ENCODE peak calls at places on chromosomes 13 and 19, in eight cellular contexts. Y is fibroblast of lung, H is H9, R is HCT116, I is upper lobe of right lung, Q is K562, K is uterus, B is aorta. T is an unnamed sample. For H3K9me3 and H3K4me1, the result is how much of the 10 kb centered on the place peaks cover.

GRCh38 chr13:87280139-87280538 is 391.0 kb upstream of the SLITRK5 start:
- DNase-seq in Y (peak), H (no peak), I (no peak), R (no peak), B (no peak), Q (no peak), K (no peak), T (no peak)

GRCh38 chr19:40444181-40445005 is at the start of gene SERTAD3:
- DNase-seq in B (peak), H (peak), K (peak), I (peak), Q (peak), Y (peak), R (peak), T (peak)

GRCh38 chr19:49938662-49939061 is 9.4 kb upstream of the NUP62 start:
- DNase-seq in K (no peak), Y (no peak), I (no peak), H (no peak), R (no peak), B (peak), Q (no peak), T (no peak)

GRCh38 chr13:106449096-106449495 is 86.4 kb downstream of the EFNB2 start:
- DNase-seq in Y (no peak), I (no peak), Q (no peak), H (no peak), K (no peak), R (no peak), B (no peak), T (no peak)

GRCh38 chr13:35830850-35831450 is 300.2 kb downstream of the DCLK1 start:
- DNase-seq in R (no peak), B (no peak), H (no peak), Y (no peak), Q (no peak), I (no peak), K (no peak), T (no peak)

GRCh38 chr13:33116321-33117010 is 100.2 kb downstream of the KL start:
- DNase-seq in B (no peak), K (no peak), H (no peak), R (no peak), Q (no peak), I (no peak), Y (no peak), T (no peak)

GRCh38 chr13:92175330-92175729 is 776.9 kb downstream of the GPC5 start:
- DNase-seq in Q (no peak), B (no peak), R (no peak), K (no peak), H (peak), Y (peak), I (no peak), T (peak)

GRCh38 chr13:99360696-99361095 is 53.5 kb upstream of the GPR183 start:
- DNase-seq in B (no peak), H (no peak), R (no peak), K (no peak), Y (no peak), Q (no peak), I (no peak), T (no peak)

GRCh38 chr13:112740502-112741131 is 50.8 kb downstream of the ATP11A start:
- DNase-seq in R (no peak), Y (peak), H (no peak), Q (peak), B (peak), I (peak), K (peak), T (peak)

GRCh38 chr13:52147225-52147624 is 12.2 kb downstream of the NEK3 start:
- DNase-seq in Y (no peak), I (no peak), B (no peak), R (no peak), H (no peak), K (no peak), Q (no peak), T (no peak)

GRCh38 chr19:50794074-50794777 is 4.0 kb downstream of the ACP4 start:
- DNase-seq in R (no peak), K (no peak), Q (peak), I (no peak), B (no peak), H (no peak), Y (no peak), T (no peak)

GRCh38 chr13:110949628-110950027 is 34.8 kb upstream of the ANKRD10 start:
- DNase-seq in R (no peak), Y (no peak), K (no peak), Q (no peak), H (no peak), I (no peak), B (no peak), T (no peak)

GRCh38 chr19:6534451-6535093 is 3.7 kb downstream of the TNFSF9 start:
- DNase-seq in H (peak), B (no peak), I (no peak), Y (no peak), K (no peak), R (no peak), Q (no peak), T (no peak)

GRCh38 chr19:56594783-56595547 is at the start of gene ZNF71:
- DNase-seq in K (peak), Q (no peak), H (peak), Y (peak), B (peak), I (peak), R (no peak), T (peak)

GRCh38 chr19:58227964-58228583 is 640 bp upstream of the ZNF544 start:
- DNase-seq in H (no peak), Y (no peak), B (no peak), K (no peak), Q (no peak), I (no peak), R (no peak), T (no peak)

GRCh38 chr19:49823472-49823871 is 5.4 kb downstream of the MED25 start:
- DNase-seq in R (no peak), H (no peak), Q (no peak), I (no peak), Y (no peak), B (no peak), K (no peak), T (no peak)

GRCh38 chr13:51673165-51673564 is 88.9 kb downstream of the WDFY2 start:
- DNase-seq in I (no peak), Q (no peak), H (no peak), K (no peak), R (no peak), Y (no peak), B (no peak), T (peak)

GRCh38 chr13:41645313-41645712 is 188.0 kb downstream of the RGCC start:
- DNase-seq in B (peak), K (peak), I (no peak), Y (peak), Q (no peak), R (no peak), H (no peak), T (peak)

GRCh38 chr13:62176051-62176450 is 760.4 kb upstream of the PCDH20 start:
- DNase-seq in R (no peak), Q (no peak), Y (no peak), H (no peak), K (no peak), B (no peak), I (no peak), T (no peak)

GRCh38 chr19:28393574-28394336 is 819.2 kb downstream of the UQCRFS1 start:
- DNase-seq in R (no peak), I (no peak), K (no peak), B (no peak), H (no peak), Y (no peak), Q (no peak), T (no peak)

GRCh38 chr13:102020611-102021216 is 381.1 kb downstream of the FGF14 start:
- DNase-seq in B (no peak), Q (no peak), I (no peak), K (no peak), R (no peak), Y (no peak), H (no peak), T (no peak)

GRCh38 chr19:824885-825284 is 2.8 kb upstream of the AZU1 start:
- DNase-seq in Q (no peak), I (peak), R (no peak), K (no peak), Y (no peak), B (peak), H (no peak), T (no peak)

GRCh38 chr13:79815041-79815440 is 334.1 kb downstream of the NDFIP2 start:
- DNase-seq in Y (no peak), Q (no peak), K (no peak), R (no peak), H (no peak), B (no peak), I (no peak), T (no peak)

GRCh38 chr13:24693862-24694471 is 13.8 kb downstream of the ATP12A start:
- DNase-seq in K (no peak), R (peak), B (no peak), H (peak), I (peak), Y (peak), Q (peak), T (peak)

GRCh38 chr19:36528921-36529518 is 949 bp upstream of the ZNF260 start:
- DNase-seq in H (peak), I (no peak), Y (no peak), K (no peak), Q (peak), R (no peak), B (no peak), T (peak)

GRCh38 chr13:46172531-46172991 is 9.4 kb downstream of the LCP1 start:
- DNase-seq in Y (no peak), B (no peak), R (no peak), Q (no peak), K (no peak), H (no peak), I (no peak), T (no peak)

GRCh38 chr19:40175820-40176219 is 15.4 kb upstream of the MAP3K10 start:
- DNase-seq in Y (no peak), R (no peak), K (no peak), B (no peak), Q (no peak), H (no peak), I (no peak), T (no peak)

GRCh38 chr19:52270266-52270885 is 989 bp downstream of the ZNF766 start:
- DNase-seq in K (no peak), R (no peak), Q (peak), I (no peak), Y (no peak), H (no peak), B (no peak), T (no peak)

GRCh38 chr13:95471960-95472359 is 80.6 kb upstream of the CLDN10 start:
- DNase-seq in R (no peak), K (no peak), I (no peak), H (no peak), B (no peak), Y (no peak), Q (no peak), T (no peak)

GRCh38 chr13:101520672-101521071 is 68.2 kb downstream of the ITGBL1 start:
- DNase-seq in B (no peak), K (no peak), Q (no peak), R (no peak), I (no peak), Y (peak), H (no peak), T (no peak)

GRCh38 chr13:35283856-35284255 is 192.6 kb downstream of the MAB21L1 start:
- DNase-seq in Y (peak), R (no peak), K (no peak), I (no peak), Q (no peak), H (no peak), B (no peak), T (peak)

GRCh38 chr19:51971624-51972023 is 15.0 kb downstream of the ZNF350 start:
- DNase-seq in R (no peak), K (no peak), Q (no peak), H (no peak), Y (peak), I (no peak), B (no peak), T (no peak)

GRCh38 chr19:10946964-10947657 is 13.7 kb upstream of the SMARCA4 start:
- DNase-seq in B (no peak), Y (peak), Q (no peak), I (no peak), R (no peak), H (no peak), K (no peak), T (peak)

GRCh38 chr19:54790711-54791110 is 12.7 kb upstream of the KIR2DL4 start:
- DNase-seq in Y (no peak), H (no peak), Q (no peak), R (no peak), I (no peak), K (no peak), B (no peak), T (no peak)

GRCh38 chr19:54795763-54796162 is 7.6 kb upstream of the KIR2DL4 start:
- DNase-seq in R (no peak), B (no peak), Y (no peak), H (no peak), Q (no peak), I (no peak), K (no peak), T (no peak)

GRCh38 chr19:54792814-54793213 is 10.6 kb upstream of the KIR2DL4 start:
- DNase-seq in I (no peak), R (no peak), B (no peak), Q (no peak), K (no peak), Y (no peak), H (no peak), T (no peak)

DNA sequence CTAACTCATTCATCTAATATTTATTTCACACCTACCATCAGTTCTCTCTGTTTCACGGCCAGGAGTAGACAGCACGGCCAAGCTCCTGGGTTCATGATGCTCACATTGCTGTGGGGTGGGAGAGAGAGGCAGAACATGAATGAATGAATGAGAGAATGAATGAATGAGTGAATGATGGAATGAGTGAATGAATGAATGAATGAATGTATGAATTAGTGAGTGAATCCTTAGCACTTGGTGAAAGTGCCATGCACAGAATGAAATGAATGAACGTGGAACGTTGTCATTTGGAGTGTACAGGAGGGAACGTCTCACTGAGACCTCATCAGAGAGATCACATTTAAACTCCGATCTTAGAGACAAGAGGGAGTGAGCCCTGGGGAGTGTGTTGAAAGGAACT is 11.9 kb upstream of the KIR2DL4 start:
- DNase-seq in R (no peak), H (no peak), I (no peak), B (no peak), Q (no peak), Y (no peak), K (no peak), T (no peak)
- H3K9me3 ChIP-seq in R (under half), H (half or more), I (under half), B (under half), Q (under half), Y (under half), K (under half), T (under half)

GRCh38 chr19:33397536-33398360 is 24.2 kb downstream of the CEBPG start:
- DNase-seq in Y (no peak), I (peak), H (peak), K (no peak), B (peak), R (no peak), Q (peak), T (no peak)
- H3K27ac ChIP-seq in Y (no peak), I (no peak), H (no peak), K (no peak), B (no peak), R (no peak), Q (no peak), T (no peak)

GRCh38 chr19:4896372-4896771 is 6.3 kb downstream of the ARRDC5 start:
- DNase-seq in Y (peak), Q (no peak), R (no peak), I (no peak), K (no peak), B (no peak), H (no peak), T (no peak)

GRCh38 chr19:4902796-4903195 is at the start of gene ARRDC5:
- DNase-seq in H (no peak), Y (no peak), R (no peak), I (no peak), B (no peak), K (no peak), Q (no peak), T (no peak)

DNA sequence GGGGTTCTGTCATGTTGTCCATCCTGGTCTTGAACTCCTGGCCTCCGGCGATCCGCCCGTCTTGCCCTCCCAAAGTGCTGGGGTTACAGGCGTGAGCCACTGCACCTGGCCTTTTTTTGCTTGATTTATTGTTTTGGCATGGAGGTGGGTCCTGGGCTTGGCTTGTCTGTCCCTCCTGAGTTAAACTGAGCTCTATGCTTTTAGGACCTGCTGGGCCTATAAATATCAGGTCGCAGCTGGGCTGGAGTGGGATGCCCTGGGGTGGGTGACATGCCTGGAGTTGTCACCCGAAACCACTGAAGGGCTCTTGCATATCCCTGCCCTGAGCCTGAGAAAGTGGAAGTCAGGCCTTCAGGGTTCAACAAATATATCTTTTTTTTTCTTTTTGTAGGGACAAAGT is 5.5 kb downstream of the ARRDC5 start:
- DNase-seq in H (no peak), R (no peak), B (no peak), I (no peak), Q (peak), Y (no peak), K (no peak), T (no peak)
- H3K4me1 ChIP-seq in H (under half), R (under half), B (under half), I (under half), Q (under half), Y (under half), K (under half), T (under half)

GRCh38 chr19:41808663-41809566 is 12.5 kb downstream of the CEACAM3 start:
- DNase-seq in I (peak), R (no peak), Q (no peak), H (no peak), K (no peak), B (peak), Y (no peak), T (no peak)

GRCh38 chr19:41813911-41814310 is 17.5 kb downstream of the CEACAM3 start:
- DNase-seq in Y (no peak), H (no peak), K (no peak), B (no peak), R (no peak), I (peak), Q (no peak), T (no peak)

GRCh38 chr19:41810301-41810700 is 13.9 kb downstream of the CEACAM3 start:
- DNase-seq in R (no peak), Q (no peak), K (no peak), Y (no peak), B (no peak), H (no peak), I (no peak), T (no peak)

GRCh38 chr19:41811036-41811435 is 14.6 kb downstream of the CEACAM3 start:
- DNase-seq in R (no peak), Q (no peak), Y (no peak), B (peak), I (no peak), H (no peak), K (no peak), T (no peak)

GRCh38 chr19:41811981-41812380 is 15.6 kb downstream of the CEACAM3 start:
- DNase-seq in Y (no peak), Q (no peak), H (no peak), R (no peak), I (peak), K (no peak), B (no peak), T (no peak)
- H3K9me3 ChIP-seq in Y (under half), Q (under half), H (under half), R (under half), I (under half), K (under half), B (under half), T (under half)

DNA sequence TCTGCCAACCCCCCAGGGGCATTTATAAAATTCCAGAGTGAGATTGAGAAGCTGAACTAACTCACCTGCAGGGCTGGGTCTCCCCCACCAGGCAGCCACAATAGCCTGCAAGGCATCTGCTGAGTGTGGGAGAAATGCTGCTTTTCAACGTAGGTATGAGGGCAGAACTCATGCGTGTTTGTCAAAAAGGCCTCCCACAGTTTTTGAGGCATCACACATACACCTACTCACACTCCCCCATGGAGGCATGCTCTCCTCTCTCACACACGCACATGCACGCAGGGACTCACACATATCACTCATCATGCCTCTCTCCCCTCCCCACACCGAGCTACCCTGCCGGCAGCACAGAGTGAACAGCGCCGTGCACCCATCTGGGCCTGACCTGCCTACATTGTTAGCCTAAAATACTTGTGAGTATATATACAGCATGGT is 390.5 kb downstream of the FGF9 start:
- DNase-seq in Q (no peak), Y (no peak), K (no peak), H (peak), I (no peak), R (no peak), B (no peak), T (no peak)
- H3K27ac ChIP-seq in Q (no peak), Y (no peak), K (no peak), H (no peak), I (peak), R (no peak), B (no peak), T (no peak)

GRCh38 chr13:48220592-48221300 is 12.3 kb upstream of the ITM2B start:
- DNase-seq in Y (no peak), Q (no peak), B (no peak), R (no peak), H (no peak), I (no peak), K (no peak), T (no peak)
- H3K4me1 ChIP-seq in Y (under half), Q (under half), B (under half), R (under half), H (under half), I (under half), K (under half), T (under half)

GRCh38 chr19:2780284-2780683 is 2.8 kb downstream of the SGTA start:
- DNase-seq in R (no peak), Q (no peak), I (no peak), K (no peak), H (no peak), B (no peak), Y (no peak), T (peak)

GRCh38 chr19:2783781-2784145 is 690 bp upstream of the SGTA start:
- DNase-seq in Y (no peak), R (no peak), B (no peak), Q (no peak), I (no peak), H (no peak), K (no peak), T (no peak)

GRCh38 chr19:2785244-2786000 is at the start of gene THOP1:
- DNase-seq in Y (peak), Q (peak), R (peak), B (peak), I (peak), H (peak), K (peak), T (peak)

GRCh38 chr19:2782936-2783780 is at the start of gene SGTA:
- DNase-seq in I (peak), Q (peak), H (peak), K (peak), R (peak), B (peak), Y (peak), T (peak)

DNA sequence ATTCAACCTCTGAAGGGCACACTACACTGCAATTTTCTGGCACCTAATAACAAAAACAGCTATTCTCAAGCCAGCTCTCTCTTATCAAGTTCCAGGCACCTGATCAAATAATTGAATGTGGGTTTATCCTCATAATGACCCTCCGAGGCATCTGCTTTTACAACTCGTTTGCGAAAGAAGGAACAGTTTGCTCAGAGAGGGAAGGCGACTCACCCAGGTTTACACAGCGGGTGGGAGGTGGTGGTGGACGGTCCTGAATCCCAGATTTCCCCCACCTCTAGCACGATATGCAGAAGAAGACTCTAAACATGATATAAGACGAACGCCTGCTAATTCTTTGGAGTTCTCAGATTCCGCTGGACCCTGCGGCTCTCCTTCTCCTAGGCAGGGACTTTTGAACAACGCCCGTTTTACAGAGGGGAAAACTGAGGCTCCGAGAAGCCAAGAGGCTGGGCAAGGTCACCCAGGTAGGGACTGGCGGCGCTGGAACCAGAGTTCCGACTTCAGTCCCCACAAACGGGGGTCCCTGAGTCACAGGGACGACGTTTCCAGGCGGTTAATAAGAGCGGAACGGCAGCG is 627 bp downstream of the SGTA start:
- DNase-seq in K (no peak), Q (no peak), Y (no peak), H (no peak), B (no peak), I (no peak), R (no peak), T (no peak)
- H3K9me3 ChIP-seq in K (under half), Q (under half), Y (under half), H (under half), B (under half), I (under half), R (under half), T (under half)

T was measured in cardiac muscle cell.